ENCODE peak calls at places on chromosomes 3 and 15, in ten cellular contexts. B, W, K, C, A, X, H, Y, Q and O are unnamed samples.

GRCh38 chr3:142904639-142905441 is 16.0 kb upstream of the PCOLCE2 start:
- DNase-seq in B (no peak), W (no peak), K (peak; percentile 43), C (no peak), A (no peak), X (peak; percentile 23), H (no peak), Y (no peak), Q (no peak), O (no peak)

GRCh38 chr3:187430576-187430975 is 62.4 kb downstream of the RTP4 start:
- DNase-seq in B (no peak), W (no peak), K (no peak), C (no peak), A (no peak), X (no peak), H (no peak), Y (no peak), Q (no peak), O (no peak)

GRCh38 chr3:123338021-123338619 is 110.8 kb downstream of the ADCY5 start:
- DNase-seq in B (no peak), W (no peak), K (no peak), C (peak; percentile 73), A (no peak), X (no peak), H (no peak), Y (no peak), Q (no peak), O (no peak)

GRCh38 chr15:70802629-70803028 is 39.3 kb upstream of the UACA start:
- DNase-seq in B (no peak), W (no peak), K (no peak), C (no peak), A (no peak), X (no peak), H (no peak), Y (no peak), Q (peak; percentile 91), O (no peak)

GRCh38 chr15:25804451-25804850 is 58.7 kb downstream of the ATP10A start:
- DNase-seq in B (no peak), W (no peak), K (no peak), C (no peak), A (no peak), X (no peak), H (no peak), Y (no peak), Q (no peak), O (no peak)

GRCh38 chr15:73355866-73356265 is 12.9 kb downstream of the HCN4 start:
- DNase-seq in B (no peak), W (no peak), K (no peak), C (no peak), A (no peak), X (no peak), H (no peak), Y (no peak), Q (no peak), O (no peak)

GRCh38 chr3:72336821-72337479 is 511.3 kb downstream of the SHQ1 start:
- DNase-seq in B (peak; percentile 65), W (no peak), K (peak; percentile 76), C (peak; percentile 55), A (no peak), X (no peak), H (no peak), Y (no peak), Q (peak; percentile 46), O (no peak)

GRCh38 chr3:35651888-35652287 is 12.6 kb downstream of the ARPP21 start:
- DNase-seq in B (no peak), W (no peak), K (no peak), C (no peak), A (no peak), X (no peak), H (no peak), Y (no peak), Q (peak; percentile 22), O (no peak)

GRCh38 chr3:78918361-78919020 is 849.3 kb downstream of the ROBO1 start:
- DNase-seq in B (no peak), W (no peak), K (no peak), C (no peak), A (no peak), X (no peak), H (no peak), Y (no peak), Q (peak; percentile 50), O (no peak)

GRCh38 chr15:46297766-46298165 is 662.9 kb downstream of the SQOR start:
- DNase-seq in B (no peak), W (no peak), K (no peak), C (no peak), A (no peak), X (peak; percentile 1), H (no peak), Y (no peak), Q (no peak), O (no peak)

GRCh38 chr15:78065973-78066946 is 11.3 kb downstream of the TBC1D2B start:
- DNase-seq in B (no peak), W (no peak), K (no peak), C (no peak), A (no peak), X (no peak), H (no peak), Y (no peak), Q (no peak), O (no peak)